ENCODE peak calls at places on chromosomes 1 and 21, in four cellular contexts. W is ovary, H is stomach, G is upper lobe of right lung. B is an unnamed sample. For H3K9me3 and H3K4me1, the result is how much of the 10 kb centered on the place peaks cover.

GRCh38 chr21:25501996-25502665 is 105.2 kb downstream of the MRPL39 start:
- DNase-seq in W (no peak), H (no peak), G (no peak), B (peak)

GRCh38 chr1:110240476-110241210 is 30.5 kb downstream of the KCNC4 start:
- DNase-seq in H (peak), W (peak), G (no peak), B (no peak)

GRCh38 chr1:145886811-145887210 is 1.1 kb upstream of the ANKRD35 start:
- DNase-seq in H (no peak), G (no peak), W (no peak), B (no peak)

GRCh38 chr1:210764536-210764935 is 369.4 kb downstream of the KCNH1 start:
- DNase-seq in W (no peak), H (no peak), G (no peak), B (no peak)

GRCh38 chr1:55179177-55179835 is 35.9 kb downstream of the USP24 start:
- DNase-seq in W (no peak), G (no peak), H (no peak), B (no peak)

GRCh38 chr1:230820568-230820967 is 47.8 kb downstream of the C1orf198 start:
- DNase-seq in H (no peak), W (no peak), G (no peak), B (no peak)

GRCh38 chr1:158112994-158113758 is 67.5 kb upstream of the CD1D start:
- DNase-seq in H (no peak), W (peak), G (no peak), B (no peak)

GRCh38 chr1:12501661-12502060 is 116.3 kb downstream of the DHRS3 start:
- DNase-seq in G (no peak), W (no peak), H (no peak), B (no peak)

GRCh38 chr1:177183801-177184200 is 13.0 kb downstream of the BRINP2 start:
- DNase-seq in G (no peak), W (no peak), H (no peak), B (no peak)

GRCh38 chr21:43893536-43894205 is 28.6 kb downstream of the AGPAT3 start:
- DNase-seq in W (no peak), H (peak), G (no peak), B (no peak)

GRCh38 chr1:86825294-86825693 is 88.6 kb downstream of the SELENOF start:
- DNase-seq in H (no peak), W (no peak), G (no peak), B (no peak)

GRCh38 chr1:67721650-67722291 is 36.8 kb downstream of the GADD45A start:
- DNase-seq in H (no peak), W (no peak), G (no peak), B (no peak)

GRCh38 chr1:237141471-237141870 is 99.5 kb downstream of the RYR2 start:
- DNase-seq in W (no peak), H (no peak), G (no peak), B (no peak)

GRCh38 chr1:207069059-207069458 is 16.0 kb downstream of the PFKFB2 start:
- DNase-seq in H (no peak), G (no peak), W (no peak), B (no peak)

GRCh38 chr1:199084293-199084692 is 445.5 kb downstream of the PTPRC start:
- DNase-seq in W (no peak), H (no peak), G (no peak), B (no peak)

GRCh38 chr1:210377934-210378333 is 49.2 kb downstream of the HHAT start:
- DNase-seq in G (no peak), H (no peak), W (no peak), B (no peak)

GRCh38 chr21:15669247-15669646 is 60.5 kb upstream of the USP25 start:
- DNase-seq in G (no peak), W (no peak), H (no peak), B (no peak)

GRCh38 chr1:17866451-17867029 is 111.4 kb downstream of the ACTL8 start:
- DNase-seq in G (no peak), W (no peak), H (no peak), B (no peak)

GRCh38 chr1:160722726-160723125 is 11.1 kb upstream of the CD48 start:
- DNase-seq in G (no peak), H (no peak), W (no peak), B (no peak)

GRCh38 chr1:51752073-51752948 is 126.2 kb downstream of the NRDC start:
- DNase-seq in W (no peak), G (no peak), H (no peak), B (no peak)

GRCh38 chr1:59422921-59423575 is 126.2 kb downstream of the FGGY start:
- DNase-seq in G (peak), H (peak), W (no peak), B (peak)

GRCh38 chr21:41604583-41605041 is 96.7 kb upstream of the TMPRSS2 start:
- DNase-seq in W (no peak), H (no peak), G (peak), B (no peak)

GRCh38 chr1:212188599-212189351 is 96.4 kb upstream of the PPP2R5A start:
- DNase-seq in G (no peak), W (no peak), H (no peak), B (no peak)

GRCh38 chr1:232923739-232924386 is 26.5 kb upstream of the NTPCR start:
- DNase-seq in G (no peak), W (no peak), H (no peak), B (no peak)

DNA sequence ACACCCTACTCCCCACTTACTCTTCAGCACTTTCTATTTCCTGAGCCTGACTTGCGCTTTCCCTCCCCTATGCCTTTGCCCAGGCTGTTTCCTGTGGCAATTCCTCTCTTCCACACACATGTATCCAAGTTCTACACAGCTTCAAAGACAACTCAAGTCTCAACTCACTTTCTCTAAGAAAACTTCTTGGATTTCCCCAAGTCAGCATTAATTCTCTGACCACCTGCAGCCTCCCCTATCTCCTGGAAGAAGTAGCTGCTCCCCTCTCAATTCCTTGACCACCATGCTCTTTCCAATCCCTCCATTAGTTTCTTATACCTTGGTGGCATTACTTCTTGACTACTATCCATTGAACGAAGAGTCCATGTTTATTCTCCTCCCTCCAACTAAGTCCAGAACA is 42.8 kb downstream of the NMNAT2 start:
- DNase-seq in H (no peak), W (no peak), G (no peak), B (no peak)
- H3K9me3 ChIP-seq in H (under half), W (under half), G (under half), B (under half)

DNA sequence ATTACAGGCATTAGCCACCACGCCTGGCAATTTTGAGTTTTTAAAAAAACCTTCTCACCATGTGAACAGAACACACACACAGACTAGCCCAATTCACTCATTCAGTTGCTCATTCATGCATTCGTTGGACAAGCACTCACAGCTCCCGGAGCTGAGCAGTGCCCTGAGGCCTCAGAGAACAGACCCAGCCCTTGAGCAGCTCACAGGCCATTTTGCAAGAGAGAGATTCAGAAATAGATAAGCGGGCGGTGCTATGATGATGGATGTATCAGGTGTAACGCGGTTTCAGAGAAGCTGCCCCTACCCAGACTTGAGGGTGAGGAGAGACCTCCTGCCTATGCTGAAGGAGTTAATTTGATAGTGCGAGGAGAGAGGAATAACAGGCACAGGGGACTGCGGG is 18.6 kb downstream of the PTAFR start:
- DNase-seq in H (no peak), G (no peak), W (no peak), B (no peak)
- H3K4me1 ChIP-seq in H (under half), G (under half), W (under half), B (under half)

DNA sequence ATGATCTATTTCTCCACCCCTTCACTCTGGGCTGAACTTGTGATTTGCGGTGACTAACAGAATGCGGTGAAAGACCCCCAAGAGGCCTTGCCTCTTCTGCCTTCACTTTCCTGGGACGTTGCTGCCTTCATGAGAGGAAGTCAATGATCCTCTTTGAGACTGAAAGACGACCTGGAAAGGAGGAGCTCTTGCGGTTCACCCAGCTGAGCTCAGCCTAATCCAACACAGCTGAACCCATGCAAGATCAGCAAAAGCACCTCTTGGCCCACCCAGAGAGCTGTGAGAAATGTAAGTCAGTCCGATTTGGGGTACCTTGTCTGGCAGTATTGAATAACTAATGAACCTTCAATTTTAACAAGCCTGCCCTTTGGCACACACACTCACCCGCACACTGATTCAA is 767.4 kb upstream of the TPTE start:
- DNase-seq in H (no peak), G (no peak), W (no peak), B (no peak)
- H3K9me3 ChIP-seq in H (under half), G (under half), W (under half), B (under half)

GRCh38 chr1:85544689-85545203 is 35.8 kb upstream of the CCN1 start:
- DNase-seq in W (no peak), G (no peak), H (peak), B (no peak)
- H3K4me1 ChIP-seq in W (under half), G (under half), H (under half), B (under half)

DNA sequence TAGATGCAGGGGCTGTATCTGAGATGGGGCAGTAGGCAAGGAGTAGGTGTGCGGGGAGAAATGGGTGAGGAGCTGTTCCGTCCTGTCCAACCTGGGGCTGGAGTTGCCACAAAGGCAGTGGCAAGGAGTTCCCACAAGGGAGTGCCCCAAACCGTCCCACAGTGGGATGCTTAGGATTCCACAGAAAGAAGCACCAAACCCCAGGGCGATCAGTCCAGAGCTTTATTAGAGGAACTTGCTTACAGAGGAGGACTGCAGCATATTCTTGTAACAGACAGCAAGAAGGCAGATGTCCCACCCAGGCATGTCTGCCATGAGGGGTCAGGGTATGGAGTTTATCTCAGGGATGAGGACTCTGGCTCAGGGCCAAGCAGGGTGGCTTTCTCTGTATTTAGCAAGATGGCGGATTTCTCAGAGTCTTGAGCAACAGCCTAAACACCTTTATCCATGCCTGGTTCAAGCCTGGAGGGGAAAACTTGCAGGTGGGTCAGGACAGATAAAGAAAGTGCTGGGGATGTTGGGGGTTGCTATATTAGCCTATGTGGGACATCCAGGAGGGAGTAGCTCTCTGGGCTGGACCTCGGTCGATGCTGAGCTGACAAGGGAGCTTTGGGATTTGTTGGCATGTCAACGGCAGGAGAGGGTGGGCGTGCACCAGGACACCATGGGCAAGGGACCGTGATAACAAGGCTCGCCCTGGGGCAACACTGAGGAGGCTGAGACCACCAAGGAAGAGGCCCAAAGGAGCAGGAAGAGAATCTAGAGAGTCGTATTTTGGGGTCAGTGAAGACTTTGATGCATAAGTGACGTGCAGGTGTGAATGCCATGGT is 32.8 kb downstream of the OBSCN start:
- DNase-seq in G (no peak), W (no peak), H (no peak), B (no peak)
- H3K9me3 ChIP-seq in G (under half), W (under half), H (under half), B (under half)

DNA sequence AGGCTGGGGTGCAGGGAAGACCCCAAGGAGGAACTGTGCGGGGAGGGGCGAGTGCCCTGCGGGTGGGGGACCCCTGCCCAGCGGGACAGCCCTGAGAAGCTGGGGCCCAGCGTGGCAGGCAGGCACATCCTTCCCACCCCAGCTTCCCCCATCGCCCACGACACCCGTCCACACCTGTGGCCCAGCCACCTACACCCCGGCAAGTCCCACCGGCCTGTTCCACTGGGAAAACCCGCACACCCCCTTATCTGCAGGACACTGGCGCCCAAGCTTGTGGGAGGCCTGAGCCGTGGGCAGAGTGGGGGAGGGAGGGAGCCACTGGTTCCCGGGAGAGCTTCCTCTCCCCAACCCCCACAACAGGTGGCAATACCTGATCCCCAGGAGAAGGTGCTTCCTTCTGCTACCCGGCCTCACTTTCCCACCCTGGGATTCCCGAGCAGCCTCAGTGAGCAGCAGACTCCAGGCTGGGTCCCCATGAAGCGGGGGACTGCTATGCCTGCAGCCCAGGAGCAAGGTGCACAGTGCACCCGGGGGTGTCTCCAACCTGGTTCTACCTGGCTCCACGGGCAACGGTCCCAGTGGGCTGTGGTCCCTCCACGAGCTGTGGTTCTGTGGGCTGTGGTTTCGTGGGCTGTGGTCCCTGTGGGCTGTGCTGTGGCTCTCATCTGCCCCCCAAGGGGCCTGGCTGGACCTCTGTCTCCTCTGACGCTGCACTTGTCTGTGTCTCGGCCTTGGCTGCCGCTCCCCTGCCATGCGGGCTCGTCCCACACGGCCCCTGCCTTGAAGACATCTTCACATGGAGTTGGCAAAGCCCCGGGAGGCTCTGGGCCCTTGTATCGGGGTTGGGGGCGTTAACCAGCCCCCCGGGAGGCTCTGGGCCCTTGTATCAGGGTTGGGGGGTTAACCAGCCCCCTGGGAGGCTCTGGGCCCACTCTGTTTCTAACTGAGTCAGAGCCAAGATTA is 37.8 kb upstream of the POFUT2 start:
- DNase-seq in W (peak), G (peak), H (no peak), B (no peak)
- H3K4me1 ChIP-seq in W (under half), G (under half), H (under half), B (under half)

B was measured in gastrocnemius medialis.